ENCODE peak calls at places on chromosomes 1 and 21, in five cellular contexts. O is A549, T is K562, H is HepG2, S is GM12878. Q is an unnamed sample.

GRCh38 chr1:33986389-33987095 is 122.7 kb downstream of the HMGB4 start:
- DNase-seq in O (no peak), T (no peak), H (no peak), S (no peak), Q (no peak)

GRCh38 chr1:36128126-36128904 is 3.3 kb upstream of the COL8A2 start:
- DNase-seq in O (no peak), T (peak), H (no peak), S (no peak), Q (no peak)

GRCh38 chr1:50978144-50978851 is 8.3 kb downstream of the CDKN2C start:
- DNase-seq in O (no peak), T (no peak), H (peak), S (no peak), Q (peak)

GRCh38 chr1:156927215-156928042 is 7.0 kb downstream of the LRRC71 start:
- DNase-seq in O (peak), T (peak), H (peak), S (no peak), Q (peak)

GRCh38 chr21:31370893-31371652 is 27.0 kb upstream of the TIAM1 start:
- DNase-seq in O (no peak), T (no peak), H (no peak), S (no peak), Q (no peak)

GRCh38 chr1:36513676-36514473 is 31.2 kb upstream of the CSF3R start:
- DNase-seq in O (no peak), T (peak), H (no peak), S (no peak), Q (peak)

GRCh38 chr1:27569088-27569459 is 34.9 kb downstream of the AHDC1 start:
- DNase-seq in O (no peak), T (no peak), H (no peak), S (no peak), Q (no peak)

GRCh38 chr1:102790997-102791396 is 317.3 kb downstream of the COL11A1 start:
- DNase-seq in O (no peak), T (no peak), H (no peak), S (no peak), Q (peak)

GRCh38 chr1:3948344-3948743 is 48.3 kb upstream of the C1orf174 start:
- DNase-seq in O (peak), T (no peak), H (no peak), S (no peak), Q (no peak)

GRCh38 chr1:79811173-79811572 is 804.6 kb upstream of the ADGRL4 start:
- DNase-seq in O (no peak), T (no peak), H (no peak), S (no peak), Q (no peak)

GRCh38 chr1:45038661-45039364 is 26.8 kb downstream of the UROD start:
- DNase-seq in O (no peak), T (peak), H (peak), S (no peak), Q (no peak)

GRCh38 chr1:206550446-206550845 is 43.1 kb downstream of the RASSF5 start:
- DNase-seq in O (no peak), T (no peak), H (no peak), S (no peak), Q (no peak)

GRCh38 chr1:221923921-221924598 is 182.2 kb upstream of the DUSP10 start:
- DNase-seq in O (no peak), T (no peak), H (no peak), S (no peak), Q (no peak)

GRCh38 chr1:164983023-164983650 is 373.4 kb downstream of the LMX1A start:
- DNase-seq in O (no peak), T (no peak), H (no peak), S (no peak), Q (peak)

GRCh38 chr1:223123238-223123976 is 19.6 kb downstream of the TLR5 start:
- DNase-seq in O (peak), T (peak), H (peak), S (no peak), Q (peak)

GRCh38 chr1:66246371-66247262 is 287.3 kb upstream of the SGIP1 start:
- DNase-seq in O (no peak), T (no peak), H (no peak), S (no peak), Q (no peak)

GRCh38 chr1:15848143-15848928 is 829 bp downstream of the SPEN start:
- DNase-seq in O (no peak), T (peak), H (no peak), S (no peak), Q (peak)

GRCh38 chr21:34100337-34100736 is 27.0 kb downstream of the MRPS6 start:
- DNase-seq in O (no peak), T (no peak), H (no peak), S (no peak), Q (no peak)
- H3K27ac ChIP-seq in O (no peak), T (no peak), H (no peak), S (no peak), Q (peak)

DNA sequence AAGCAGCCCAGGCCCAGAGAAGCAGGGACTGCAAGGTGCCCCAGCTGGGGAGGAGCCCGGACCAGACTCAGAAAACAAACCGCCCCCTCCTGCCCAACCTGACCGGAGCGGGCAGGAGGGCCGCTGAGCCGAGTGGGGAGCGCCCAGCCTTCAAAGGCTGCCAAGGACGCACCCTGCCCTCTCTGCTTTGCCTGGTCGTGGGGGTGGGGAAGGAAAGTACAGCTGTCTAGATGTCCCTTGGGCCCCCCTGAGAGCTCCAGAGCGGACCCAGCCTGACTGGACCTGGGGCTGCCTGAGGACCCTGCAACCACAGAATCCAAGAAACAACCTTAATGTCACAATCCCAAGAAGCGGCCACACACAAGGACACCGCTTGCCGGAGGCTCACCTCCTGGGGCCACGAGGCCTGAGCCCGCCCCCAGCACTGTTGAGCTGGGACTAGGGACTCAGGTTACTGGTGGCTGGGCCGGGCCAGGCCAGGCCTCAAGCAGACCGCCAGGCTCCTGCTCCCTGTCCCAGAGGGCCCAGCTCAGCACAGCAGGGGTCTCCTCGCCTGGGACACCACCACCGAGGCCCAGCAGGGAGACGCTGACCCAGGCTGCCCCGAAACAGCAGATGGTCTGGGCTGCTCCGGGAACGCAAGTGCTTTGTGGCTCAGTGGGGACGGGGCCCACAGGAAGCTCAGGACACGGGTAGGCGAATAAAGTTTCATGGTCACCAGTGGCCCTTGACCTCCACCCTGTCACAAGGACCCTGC is 1.4 kb downstream of the DVL1 start:
- DNase-seq in O (no peak), T (peak), H (peak), S (no peak), Q (no peak)
- TF ChIP-seq JUNB in O (no peak), T (no peak), H (no peak), S (no peak), Q (no peak)

GRCh38 chr1:232367293-232367692 is 262.6 kb downstream of the SIPA1L2 start:
- DNase-seq in O (no peak), T (no peak), H (no peak), S (no peak), Q (peak)

GRCh38 chr1:232368821-232369321 is 261.1 kb downstream of the SIPA1L2 start:
- DNase-seq in O (no peak), T (no peak), H (no peak), S (no peak), Q (no peak)

GRCh38 chr1:232369912-232370311 is 260.0 kb downstream of the SIPA1L2 start:
- DNase-seq in O (no peak), T (no peak), H (no peak), S (no peak), Q (no peak)

GRCh38 chr1:232369451-232369850 is 260.5 kb downstream of the SIPA1L2 start:
- DNase-seq in O (no peak), T (no peak), H (no peak), S (no peak), Q (no peak)

DNA sequence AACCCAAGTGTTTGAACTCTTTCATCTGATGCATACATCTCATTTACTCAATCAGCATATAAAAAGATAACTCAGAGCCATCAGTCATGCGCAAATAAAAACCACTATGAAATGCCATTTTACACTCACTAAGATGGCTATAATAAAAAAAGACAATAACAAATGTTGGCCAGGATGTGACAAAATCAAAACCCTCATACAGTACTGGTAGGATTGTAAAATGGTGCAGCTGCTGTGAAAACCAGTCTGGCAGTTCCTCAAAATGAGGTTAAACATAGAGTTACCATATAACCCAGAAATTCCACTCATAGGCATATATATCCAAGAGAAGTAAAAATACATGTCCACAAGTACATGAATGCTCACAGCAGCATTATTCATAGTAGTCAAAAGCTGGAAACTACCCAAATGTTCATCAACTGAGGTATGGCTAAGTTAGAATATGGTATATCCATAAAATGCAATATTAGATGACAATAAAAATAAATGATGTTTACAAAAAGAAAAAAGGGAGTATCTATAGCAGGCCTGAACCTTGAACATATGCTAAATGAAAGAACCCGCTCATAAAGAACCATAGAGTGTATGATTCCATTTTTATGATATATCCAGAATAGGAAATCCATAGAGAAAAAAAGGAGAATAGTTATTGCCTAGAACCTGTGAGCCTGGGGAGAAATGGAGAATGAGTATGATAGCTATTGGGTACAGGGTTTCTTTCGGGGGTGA is 265.1 kb downstream of the SIPA1L2 start:
- DNase-seq in O (no peak), T (no peak), H (no peak), S (no peak), Q (no peak)
- H3K4me3 ChIP-seq in O (no peak), T (no peak), H (no peak), S (no peak), Q (no peak)

GRCh38 chr1:25568090-25568833 is 24.9 kb downstream of the LDLRAP1 start:
- DNase-seq in O (no peak), T (no peak), H (no peak), S (no peak), Q (peak)
- H3K27ac ChIP-seq in O (no peak), T (peak), H (no peak), S (no peak), Q (peak)

GRCh38 chr21:44732263-44732662 is 20.9 kb upstream of the TSPEAR start:
- DNase-seq in O (no peak), T (no peak), H (no peak), S (no peak), Q (no peak)
- TF ChIP-seq JUNB in O (no peak), T (no peak), H (no peak), S (no peak), Q (no peak)

GRCh38 chr1:230112782-230113181 is 45.7 kb downstream of the GALNT2 start:
- DNase-seq in O (no peak), T (no peak), H (no peak), S (no peak), Q (no peak)

GRCh38 chr1:230113230-230113604 is 46.2 kb downstream of the GALNT2 start:
- DNase-seq in O (no peak), T (no peak), H (no peak), S (no peak), Q (no peak)

GRCh38 chr1:230114245-230114651 is 47.2 kb downstream of the GALNT2 start:
- DNase-seq in O (no peak), T (no peak), H (no peak), S (no peak), Q (no peak)

GRCh38 chr1:230112131-230112701 is 45.2 kb downstream of the GALNT2 start:
- DNase-seq in O (no peak), T (no peak), H (no peak), S (no peak), Q (peak)

GRCh38 chr1:230113605-230114241 is 46.7 kb downstream of the GALNT2 start:
- DNase-seq in O (no peak), T (no peak), H (no peak), S (no peak), Q (no peak)
- H3K4me3 ChIP-seq in O (no peak), T (no peak), H (no peak), S (no peak), Q (no peak)

GRCh38 chr1:160945079-160945478 is 9.5 kb downstream of the ITLN2 start:
- DNase-seq in O (no peak), T (peak), H (no peak), S (no peak), Q (no peak)
- H3K27ac ChIP-seq in O (peak), T (no peak), H (no peak), S (no peak), Q (peak)

DNA sequence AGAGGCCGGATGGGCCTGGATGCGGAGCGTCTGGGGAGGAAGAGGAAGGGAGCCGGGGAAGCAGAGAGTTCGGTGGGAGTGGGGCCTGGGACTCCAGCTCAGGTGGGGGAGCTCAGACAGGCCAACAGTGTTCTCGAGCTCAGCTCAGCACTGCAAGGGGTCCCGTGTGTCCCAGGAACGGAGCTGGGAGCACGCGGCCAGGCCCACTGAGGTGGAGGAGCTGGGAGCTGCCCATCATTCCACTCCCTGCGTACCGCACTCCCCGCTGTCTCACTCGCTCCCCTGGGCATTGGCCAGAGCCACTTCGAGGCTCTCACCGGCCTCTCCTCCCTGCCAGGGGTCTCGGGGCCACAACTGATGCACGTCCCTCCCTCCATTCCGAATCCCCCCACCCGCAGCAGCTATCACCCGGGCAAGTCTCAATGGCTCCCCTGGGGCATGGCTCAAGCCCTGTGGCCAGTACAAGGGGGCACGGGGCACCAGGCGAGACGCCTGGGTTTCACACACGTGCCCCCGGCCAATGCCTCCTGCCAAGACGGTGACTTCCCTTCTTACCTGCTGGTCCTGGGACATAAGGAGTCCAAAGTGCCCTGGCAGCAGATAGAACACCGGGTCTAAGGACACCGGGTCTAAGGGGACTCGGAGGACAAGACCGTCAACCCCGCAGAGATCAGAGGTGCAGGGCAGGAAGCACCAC is 30.3 kb upstream of the COL6A2 start:
- DNase-seq in O (no peak), T (no peak), H (no peak), S (no peak), Q (no peak)
- TF ChIP-seq JUNB in O (no peak), T (no peak), H (no peak), S (no peak), Q (no peak)

DNA sequence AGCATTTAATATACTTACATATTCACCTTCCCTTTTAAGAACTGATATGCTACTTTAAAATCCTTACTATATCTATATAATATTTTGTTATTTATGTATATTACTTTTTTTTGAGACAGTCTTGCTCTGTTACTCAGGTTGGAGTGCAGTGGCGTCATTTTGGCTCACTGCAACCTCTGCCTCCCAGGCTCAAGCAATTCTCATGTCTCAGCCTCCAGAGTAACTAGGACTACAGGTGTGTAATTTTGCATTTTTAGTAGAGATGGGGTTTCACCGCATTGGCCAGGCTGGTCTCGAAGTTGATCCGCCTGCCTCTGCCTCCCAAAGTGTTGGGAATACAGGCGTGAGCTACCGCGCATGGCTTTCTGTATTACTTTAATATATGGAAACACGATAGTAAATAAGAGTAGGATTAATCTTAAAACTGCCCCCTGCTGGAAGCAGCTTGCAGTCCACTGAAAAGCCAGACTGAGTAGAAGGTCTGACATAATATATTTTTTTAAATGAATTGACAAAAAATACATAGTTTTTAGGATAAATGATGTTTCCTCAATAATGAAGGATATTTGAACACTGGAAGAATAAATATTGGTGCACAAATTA is 24.4 kb downstream of the RCAN3 start:
- DNase-seq in O (peak), T (peak), H (no peak), S (no peak), Q (peak)
- H3K4me3 ChIP-seq in O (no peak), T (no peak), H (no peak), S (no peak), Q (no peak)

Q was measured in GM23338.